ENCODE peak calls at places on chromosomes 13 and 19, in nine cellular contexts. T is tibial nerve, V is uterus, B is endodermal cell, R is OCI-LY7, L is colonic mucosa, D is body of pancreas, N is A549, C is transverse colon. A is an unnamed sample.

GRCh38 chr19:45071969-45072790 is 4.1 kb downstream of the ZNF296 start:
- DNase-seq in L (no peak), B (peak; percentile 78), N (no peak), V (no peak), C (no peak), D (no peak), T (no peak), R (peak; percentile 74), A (no peak)

GRCh38 chr13:67227131-67227983 is 2.8 kb downstream of the PCDH9 start:
- DNase-seq in N (no peak), D (no peak), T (no peak), L (no peak), R (no peak), C (no peak), B (no peak), V (no peak), A (no peak)

GRCh38 chr19:30135358-30135757 is 193.3 kb downstream of the URI1 start:
- DNase-seq in D (no peak), C (no peak), V (no peak), N (no peak), B (no peak), T (no peak), R (no peak), L (no peak), A (no peak)

GRCh38 chr19:13506550-13506878 is 235 bp upstream of the CACNA1A start:
- DNase-seq in B (no peak), L (no peak), V (no peak), D (no peak), T (no peak), N (no peak), C (no peak), R (no peak), A (no peak)

GRCh38 chr13:40464349-40464748 is 202.1 kb downstream of the FOXO1 start:
- DNase-seq in B (no peak), C (no peak), L (no peak), D (no peak), N (no peak), T (no peak), R (peak; percentile 80), V (no peak), A (no peak)

GRCh38 chr19:58001895-58002369 is 688 bp downstream of the ZNF606 start:
- DNase-seq in B (no peak), T (no peak), V (no peak), L (peak; percentile 34), C (peak; percentile 13), R (no peak), D (no peak), N (no peak), A (no peak)

GRCh38 chr13:23901365-23901764 is 4.1 kb upstream of the C1QTNF9B start:
- DNase-seq in B (no peak), T (no peak), L (no peak), N (no peak), C (no peak), R (no peak), D (no peak), V (no peak), A (no peak)

GRCh38 chr13:96053003-96053703 is at the start of gene UGGT2:
- DNase-seq in T (peak; percentile 87), N (peak; percentile 92), L (peak; percentile 95), C (peak; percentile 97), V (peak; percentile 95), R (no peak), B (peak; percentile 95), D (peak; percentile 97), A (no peak)

GRCh38 chr19:43616306-43616705 is 3.1 kb downstream of the ZNF428 start:
- DNase-seq in V (no peak), R (no peak), L (no peak), T (no peak), D (no peak), B (no peak), C (no peak), N (no peak), A (no peak)

GRCh38 chr13:79646880-79647279 is 165.9 kb downstream of the NDFIP2 start:
- DNase-seq in T (no peak), D (no peak), V (no peak), B (no peak), C (no peak), L (no peak), N (no peak), R (no peak), A (no peak)

GRCh38 chr19:31378404-31378803 is 29.2 kb upstream of the TSHZ3 start:
- DNase-seq in D (peak; percentile 47), R (no peak), L (peak; percentile 27), T (no peak), V (peak; percentile 67), C (peak; percentile 15), N (peak; percentile 18), B (no peak), A (no peak)

GRCh38 chr13:49908637-49909036 is 27.5 kb downstream of the SPRYD7 start:
- DNase-seq in N (peak; percentile 9), B (peak; percentile 52), V (no peak), C (no peak), T (no peak), R (peak; percentile 23), L (no peak), D (no peak), A (no peak)

GRCh38 chr13:20174656-20175405 is 14.0 kb upstream of the GJA3 start:
- DNase-seq in V (peak; percentile 61), R (no peak), D (peak; percentile 65), N (peak; percentile 84), T (peak; percentile 44), L (peak; percentile 70), C (peak; percentile 85), B (peak; percentile 63), A (no peak)

GRCh38 chr13:111390522-111391270 is 70.3 kb downstream of the TEX29 start:
- DNase-seq in B (peak; percentile 39), D (no peak), V (no peak), T (no peak), N (no peak), R (no peak), L (no peak), C (no peak), A (no peak)

GRCh38 chr13:113542751-113543424 is 41.7 kb upstream of the TFDP1 start:
- DNase-seq in D (no peak), L (no peak), V (no peak), N (no peak), C (no peak), B (no peak), T (no peak), R (no peak), A (no peak)

DNA sequence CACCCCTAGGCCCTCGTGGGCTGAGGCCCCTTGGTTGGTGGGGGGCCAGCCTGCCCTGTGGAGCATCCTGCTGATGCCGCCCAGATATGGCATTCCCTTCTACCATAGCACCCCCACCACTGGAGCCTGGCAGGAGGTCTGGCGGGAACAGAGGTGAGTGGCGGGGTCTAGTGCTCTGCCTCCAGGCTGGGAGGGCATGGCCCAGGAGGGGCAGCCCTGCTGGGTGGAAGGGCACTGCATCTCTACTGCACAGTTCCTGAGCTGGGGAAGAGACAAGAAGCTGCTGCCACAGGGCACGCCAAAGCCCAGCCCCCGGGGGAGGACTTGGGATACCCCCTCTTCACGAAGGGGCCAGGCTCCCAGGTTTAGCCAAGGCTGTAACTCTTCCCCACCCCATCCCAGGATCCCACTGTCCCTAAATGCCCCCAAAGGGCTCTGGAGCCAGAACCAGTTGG is 2.4 kb upstream of the KMT2B start:
- DNase-seq in T (no peak), L (no peak), B (no peak), N (no peak), C (no peak), V (no peak), R (no peak), D (no peak), A (no peak)
- H3K4me1 ChIP-seq in T (no peaks in the 10 kb centered on the region), L (peaks cover 18% of the 10 kb centered on the region), B (peaks cover 13% of the 10 kb centered on the region), N (peaks cover 20% of the 10 kb centered on the region), C (peaks cover 18% of the 10 kb centered on the region), V (peaks cover 8% of the 10 kb centered on the region), R (peaks cover 66% of the 10 kb centered on the region), D (peaks cover 34% of the 10 kb centered on the region), A (peaks cover 76% of the 10 kb centered on the region)

DNA sequence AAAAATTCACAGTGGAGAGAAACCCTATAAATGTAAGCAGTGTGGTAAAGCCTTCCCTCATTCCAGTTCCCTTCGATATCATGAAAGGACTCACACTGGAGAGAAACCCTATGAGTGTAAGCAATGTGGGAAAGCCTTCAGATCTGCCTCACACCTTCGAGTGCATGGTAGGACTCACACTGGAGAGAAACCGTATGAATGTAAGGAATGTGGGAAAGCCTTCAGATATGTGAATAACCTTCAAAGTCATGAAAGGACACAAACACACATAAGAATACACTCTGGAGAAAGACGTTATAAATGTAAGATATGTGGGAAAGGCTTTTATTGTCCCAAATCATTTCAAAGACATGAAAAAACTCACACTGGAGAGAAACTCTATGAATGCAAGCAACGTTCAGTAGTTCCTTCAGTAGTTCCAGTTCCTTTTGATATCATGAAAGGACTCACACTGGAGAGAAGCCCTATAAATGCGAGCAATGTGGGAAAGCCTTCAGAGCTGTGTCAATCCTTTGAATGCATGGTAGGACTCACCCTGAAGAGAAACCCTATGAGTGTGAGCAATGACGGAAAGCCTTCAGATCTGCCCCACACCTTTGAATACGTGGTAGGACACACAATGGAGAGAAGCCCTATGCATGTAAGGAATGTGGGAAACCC is 16.1 kb upstream of the ZNF439 start:
- DNase-seq in L (no peak), B (no peak), N (no peak), T (no peak), R (no peak), D (no peak), V (no peak), C (no peak), A (no peak)
- H3K4me3 ChIP-seq in L (no peak overlapping the region), B (peak overlapping the region; percentile 66), N (no peak overlapping the region), T (no peak overlapping the region), R (no peak overlapping the region), D (no peak overlapping the region), V (no peak overlapping the region), C (no peak overlapping the region), A (no peak overlapping the region)

DNA sequence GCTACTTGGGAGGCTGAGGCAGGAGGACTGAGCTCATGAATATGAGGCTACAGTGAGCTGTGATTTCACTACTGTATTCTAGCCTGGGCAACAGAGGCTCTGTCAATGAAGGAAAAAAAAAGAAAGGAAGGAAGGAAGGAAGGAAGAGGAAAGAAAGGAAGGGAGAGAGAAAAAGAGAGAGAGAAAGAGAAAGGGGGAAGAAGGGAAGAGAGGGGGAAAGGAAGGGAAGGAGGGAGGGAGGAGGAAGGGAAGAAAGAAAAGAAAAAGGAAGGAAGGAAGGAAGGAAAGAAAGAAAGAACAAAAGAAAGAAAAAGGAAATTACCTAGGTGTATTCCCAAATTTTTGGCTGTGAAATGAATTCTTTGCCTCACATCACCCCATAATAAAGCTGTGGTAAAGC is 7.2 kb upstream of the RFX2 start:
- DNase-seq in C (no peak), V (no peak), B (no peak), L (no peak), N (no peak), T (no peak), R (no peak), D (no peak), A (no peak)
- H3K27ac ChIP-seq in C (no peak overlapping the region), V (no peak overlapping the region), B (no peak overlapping the region), L (no peak overlapping the region), N (no peak overlapping the region), T (no peak overlapping the region), R (no peak overlapping the region), D (no peak overlapping the region), A (no peak overlapping the region)

DNA sequence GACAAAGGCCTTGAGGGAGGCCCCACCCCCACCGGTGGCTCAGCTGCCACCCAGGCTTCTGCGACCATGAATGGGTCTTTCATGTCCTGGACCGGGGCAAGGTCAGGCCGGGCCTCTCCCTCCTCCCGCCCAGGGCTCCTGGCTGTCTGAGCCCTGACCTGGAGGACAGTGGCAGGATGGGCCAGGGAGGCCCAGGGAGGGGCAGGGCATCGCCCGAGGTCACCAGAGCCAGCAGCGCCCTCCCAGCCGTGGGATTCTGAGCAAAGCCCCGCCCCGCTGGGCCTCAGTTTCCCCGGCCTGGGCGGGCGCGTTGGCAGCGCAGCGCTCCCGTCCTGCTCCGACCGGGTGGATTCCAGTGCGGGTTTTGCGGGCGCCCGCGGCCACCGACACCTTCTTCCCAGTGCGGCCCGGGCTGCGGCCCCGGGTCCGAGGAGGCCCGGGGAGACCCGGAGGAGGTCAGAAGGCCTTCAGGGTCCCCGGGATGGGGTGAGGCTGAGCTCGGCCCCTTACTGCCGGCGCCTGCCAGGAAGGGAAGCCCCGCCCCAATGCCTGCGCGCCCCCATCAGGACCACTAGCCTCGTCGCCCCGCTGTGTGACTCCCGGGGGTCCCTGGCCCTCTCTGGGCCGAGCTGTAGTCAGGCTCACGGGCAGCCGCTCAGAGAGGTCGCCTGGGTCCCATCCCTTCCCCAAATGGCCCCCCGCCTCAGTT is 24.6 kb upstream of the SEMA6B start:
- DNase-seq in L (peak; percentile 28), C (no peak), T (no peak), D (no peak), V (no peak), N (no peak), B (peak; percentile 91), R (peak; percentile 32), A (no peak)
- H3K4me1 ChIP-seq in L (peaks cover 5% of the 10 kb centered on the region), C (peaks cover 9% of the 10 kb centered on the region), T (no peaks in the 10 kb centered on the region), D (peaks cover 16% of the 10 kb centered on the region), V (no peaks in the 10 kb centered on the region), N (peaks cover 27% of the 10 kb centered on the region), B (no peaks in the 10 kb centered on the region), R (peaks cover 7% of the 10 kb centered on the region), A (peaks cover 11% of the 10 kb centered on the region)

A was measured in CD4-positive, alpha-beta memory T cell.